ENCODE peak calls at places on chromosomes 3 and 15, in five cellular contexts. Z is activated CD8-positive, alpha-beta memory T cell treated with anti-CD3 and anti-CD28 coated beads for 24 hours; H is cerebellum; I is SW480; S is prostate gland. Q is an unnamed sample.

GRCh38 chr3:16528581-16528993 is 15.1 kb upstream of the RFTN1 start:
- DNase-seq in Z (no peak), H (no peak), I (no peak), S (no peak), Q (no peak)

GRCh38 chr3:169591159-169591951 is 72.2 kb downstream of the MECOM start:
- DNase-seq in I (no peak), Z (no peak), H (no peak), S (no peak), Q (no peak)

GRCh38 chr3:160545481-160545880 is 19.9 kb downstream of the KPNA4 start:
- DNase-seq in H (no peak), I (no peak), S (no peak), Z (no peak), Q (no peak)

GRCh38 chr3:145716519-145716918 is 444.5 kb downstream of the PLOD2 start:
- DNase-seq in I (no peak), Z (no peak), S (no peak), H (no peak), Q (no peak)

GRCh38 chr3:41140242-41140641 is 59.1 kb upstream of the CTNNB1 start:
- DNase-seq in S (no peak), H (no peak), I (no peak), Z (no peak), Q (no peak)

GRCh38 chr3:128764863-128765262 is 38.9 kb downstream of the RAB7A start:
- DNase-seq in I (no peak), Z (peak; percentile 42), H (no peak), S (no peak), Q (no peak)

GRCh38 chr3:131432441-131432840 is 50.9 kb downstream of the NUDT16 start:
- DNase-seq in S (no peak), I (no peak), H (no peak), Z (no peak), Q (no peak)

GRCh38 chr3:57706462-57706861 is 13.6 kb upstream of the DENND6A start:
- DNase-seq in S (no peak), Z (no peak), I (no peak), H (no peak), Q (peak; percentile 40)

GRCh38 chr15:57216288-57216687 is 160.0 kb upstream of the CGNL1 start:
- DNase-seq in I (no peak), Z (no peak), S (no peak), H (no peak), Q (no peak)

GRCh38 chr3:139105154-139105702 is 60.5 kb upstream of the PRR23C start:
- DNase-seq in Z (peak; percentile 33), I (no peak), H (no peak), S (no peak), Q (no peak)

GRCh38 chr15:47266556-47266955 is 450.7 kb upstream of the SEMA6D start:
- DNase-seq in H (no peak), I (no peak), S (no peak), Z (no peak), Q (no peak)

GRCh38 chr3:48601622-48601994 is 6.5 kb upstream of the COL7A1 start:
- DNase-seq in H (no peak), S (peak; percentile 15), Z (no peak), I (no peak), Q (no peak)

GRCh38 chr3:116569611-116570010 is 124.3 kb upstream of the LSAMP start:
- DNase-seq in I (no peak), Z (no peak), S (no peak), H (no peak), Q (no peak)

GRCh38 chr3:5212625-5213573 is 25.4 kb downstream of the EDEM1 start:
- DNase-seq in S (no peak), Z (no peak), I (no peak), H (no peak), Q (no peak)

GRCh38 chr3:127712461-127712860 is 39.7 kb downstream of the ABTB1 start:
- DNase-seq in Z (no peak), H (no peak), S (no peak), I (no peak), Q (no peak)

GRCh38 chr3:189982299-189982945 is 138.3 kb downstream of the P3H2 start:
- DNase-seq in S (no peak), Z (no peak), I (no peak), H (no peak), Q (no peak)